ENCODE peak calls at places on chromosomes 7 and 10, in five cellular contexts. One of them, this sample, is unnamed.

GRCh38 chr10:85967594-85967993 is 399.0 kb downstream of the GRID1 start:
- DNase-seq in GM12878: peak
- DNase-seq in HCT116: peak
- DNase-seq in K562: peak
- DNase-seq in HepG2: no peak
- DNase-seq in this sample: no peak

GRCh38 chr7:81515009-81515408 is 254.8 kb downstream of the HGF start:
- DNase-seq in GM12878: no peak
- DNase-seq in HCT116: no peak
- DNase-seq in K562: no peak
- DNase-seq in HepG2: no peak
- DNase-seq in this sample: no peak

GRCh38 chr7:14521183-14521582 is 381.4 kb downstream of the DGKB start:
- DNase-seq in GM12878: no peak
- DNase-seq in HCT116: no peak
- DNase-seq in K562: no peak
- DNase-seq in HepG2: no peak
- DNase-seq in this sample: no peak

GRCh38 chr10:80168679-80169380 is 36.3 kb downstream of the PLAC9 start:
- DNase-seq in GM12878: no peak
- DNase-seq in HCT116: no peak
- DNase-seq in K562: peak
- DNase-seq in HepG2: no peak
- DNase-seq in this sample: no peak

GRCh38 chr10:124026337-124026939 is 67.0 kb downstream of the CHST15 start:
- DNase-seq in GM12878: no peak
- DNase-seq in HCT116: no peak
- DNase-seq in K562: no peak
- DNase-seq in HepG2: no peak
- DNase-seq in this sample: no peak

GRCh38 chr7:40604601-40605438 is 470.0 kb downstream of the SUGCT start:
- DNase-seq in GM12878: no peak
- DNase-seq in HCT116: peak
- DNase-seq in K562: peak
- DNase-seq in HepG2: peak
- DNase-seq in this sample: peak

GRCh38 chr10:73920084-73920483 is 9.2 kb downstream of the PLAU start:
- DNase-seq in GM12878: no peak
- DNase-seq in HCT116: no peak
- DNase-seq in K562: peak
- DNase-seq in HepG2: no peak
- DNase-seq in this sample: peak

GRCh38 chr7:140010194-140010895 is 52.4 kb downstream of the PARP12 start:
- DNase-seq in GM12878: no peak
- DNase-seq in HCT116: no peak
- DNase-seq in K562: no peak
- DNase-seq in HepG2: no peak
- DNase-seq in this sample: peak

GRCh38 chr7:109821156-109821555 is 1251.5 kb downstream of the DNAJB9 start:
- DNase-seq in GM12878: no peak
- DNase-seq in HCT116: no peak
- DNase-seq in K562: no peak
- DNase-seq in HepG2: no peak
- DNase-seq in this sample: no peak

GRCh38 chr7:157514746-157515145 is 177.9 kb downstream of the DNAJB6 start:
- DNase-seq in GM12878: no peak
- DNase-seq in HCT116: no peak
- DNase-seq in K562: no peak
- DNase-seq in HepG2: no peak
- DNase-seq in this sample: no peak

GRCh38 chr10:52740913-52741675 is 31.5 kb downstream of the MBL2 start:
- DNase-seq in GM12878: no peak
- DNase-seq in HCT116: peak
- DNase-seq in K562: peak
- DNase-seq in HepG2: peak
- DNase-seq in this sample: peak

GRCh38 chr10:22265839-22266537 is 48.2 kb upstream of the EBLN1 start:
- DNase-seq in GM12878: no peak
- DNase-seq in HCT116: no peak
- DNase-seq in K562: no peak
- DNase-seq in HepG2: no peak
- DNase-seq in this sample: no peak

GRCh38 chr10:127194598-127194997 is 1.8 kb downstream of the INSYN2A start:
- DNase-seq in GM12878: no peak
- DNase-seq in HCT116: no peak
- DNase-seq in K562: no peak
- DNase-seq in HepG2: no peak
- DNase-seq in this sample: no peak

GRCh38 chr10:72008096-72008933 is 44.1 kb downstream of the CHST3 start:
- DNase-seq in GM12878: no peak
- DNase-seq in HCT116: no peak
- DNase-seq in K562: no peak
- DNase-seq in HepG2: peak
- DNase-seq in this sample: peak

GRCh38 chr10:17109475-17110207 is 20.0 kb downstream of the CUBN start:
- DNase-seq in GM12878: no peak
- DNase-seq in HCT116: peak
- DNase-seq in K562: peak
- DNase-seq in HepG2: no peak
- DNase-seq in this sample: no peak

GRCh38 chr7:120023494-120024167 is 249.3 kb upstream of the KCND2 start:
- DNase-seq in GM12878: no peak
- DNase-seq in HCT116: no peak
- DNase-seq in K562: no peak
- DNase-seq in HepG2: no peak
- DNase-seq in this sample: no peak

GRCh38 chr7:114109299-114109698 is 190.5 kb upstream of the PPP1R3A start:
- DNase-seq in GM12878: no peak
- DNase-seq in HCT116: no peak
- DNase-seq in K562: no peak
- DNase-seq in HepG2: no peak
- DNase-seq in this sample: no peak

GRCh38 chr7:148503900-148504487 is 86.6 kb upstream of the C7orf33 start:
- DNase-seq in GM12878: no peak
- DNase-seq in HCT116: peak
- DNase-seq in K562: peak
- DNase-seq in HepG2: no peak
- DNase-seq in this sample: peak

GRCh38 chr10:98267894-98268693 is at the start of gene LOXL4:
- DNase-seq in GM12878: no peak
- DNase-seq in HCT116: no peak
- DNase-seq in K562: peak
- DNase-seq in HepG2: no peak
- DNase-seq in this sample: peak

GRCh38 chr7:12683678-12684077 is 3.8 kb upstream of the ARL4A start:
- DNase-seq in GM12878: no peak
- DNase-seq in HCT116: no peak
- DNase-seq in K562: no peak
- DNase-seq in HepG2: no peak
- DNase-seq in this sample: peak

GRCh38 chr7:26326211-26326610 is 34.5 kb downstream of the SNX10 start:
- DNase-seq in GM12878: no peak
- DNase-seq in HCT116: no peak
- DNase-seq in K562: no peak
- DNase-seq in HepG2: no peak
- DNase-seq in this sample: no peak

GRCh38 chr10:1874533-1874932 is 137.2 kb upstream of the ADARB2 start:
- DNase-seq in GM12878: no peak
- DNase-seq in HCT116: no peak
- DNase-seq in K562: no peak
- DNase-seq in HepG2: no peak
- DNase-seq in this sample: no peak

GRCh38 chr10:777913-778479 is 88.5 kb upstream of the DIP2C start:
- DNase-seq in GM12878: no peak
- DNase-seq in HCT116: no peak
- DNase-seq in K562: no peak
- DNase-seq in HepG2: no peak
- DNase-seq in this sample: no peak

GRCh38 chr7:47317537-47317936 is 264.4 kb downstream of the TNS3 start:
- DNase-seq in GM12878: no peak
- DNase-seq in HCT116: no peak
- DNase-seq in K562: no peak
- DNase-seq in HepG2: no peak
- DNase-seq in this sample: no peak

DNA sequence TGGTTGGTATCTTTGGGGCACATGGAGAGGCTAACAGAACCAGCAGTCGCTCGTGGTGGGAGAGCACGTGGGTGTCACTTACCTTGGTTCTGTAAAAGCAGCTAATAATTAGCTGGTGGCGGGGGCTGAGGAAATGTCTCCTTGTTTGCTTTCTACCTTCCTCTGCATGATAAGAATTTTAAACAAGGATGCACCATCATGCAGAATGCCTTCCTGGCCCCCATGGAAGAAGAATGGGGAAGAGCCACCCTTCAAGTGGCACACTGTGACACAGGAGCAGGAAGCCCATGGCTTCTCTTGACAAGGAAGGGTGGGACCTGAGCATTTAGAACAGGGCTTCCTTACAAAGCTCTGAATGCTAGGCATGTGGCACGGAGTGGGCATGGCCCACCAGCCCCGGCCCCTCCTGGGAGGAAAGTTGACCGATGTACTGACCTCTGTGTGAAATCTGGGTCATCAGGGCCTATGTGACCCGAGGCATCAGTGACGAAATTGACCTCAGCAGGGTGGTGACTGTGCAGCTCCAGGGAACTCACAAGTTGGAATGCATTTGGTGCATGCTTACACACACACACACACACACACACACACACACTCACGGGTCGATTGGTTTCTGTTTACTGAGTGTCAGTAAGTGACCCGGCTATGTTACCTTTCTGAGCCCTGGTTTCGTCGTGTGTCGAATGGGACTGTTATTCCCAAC is 116.9 kb upstream of the ANLN start:
- DNase-seq in GM12878: no peak
- DNase-seq in HCT116: no peak
- DNase-seq in K562: no peak
- DNase-seq in HepG2: peak
- DNase-seq in this sample: no peak
- TF ChIP-seq MAX in GM12878: no peak
- TF ChIP-seq MAX in HCT116: no peak
- TF ChIP-seq MAX in K562: no peak
- TF ChIP-seq MAX in HepG2: peak
- TF ChIP-seq MAX in this sample: no peak

GRCh38 chr7:45682358-45682735 is 108.2 kb downstream of the ADCY1 start:
- DNase-seq in GM12878: no peak
- DNase-seq in HCT116: no peak
- DNase-seq in K562: no peak
- DNase-seq in HepG2: no peak
- DNase-seq in this sample: no peak
- TF ChIP-seq ZBTB33 in GM12878: no peak
- TF ChIP-seq ZBTB33 in HCT116: no peak
- TF ChIP-seq ZBTB33 in K562: no peak
- TF ChIP-seq ZBTB33 in HepG2: no peak
- TF ChIP-seq ZBTB33 in this sample: no peak

GRCh38 chr7:23332193-23332592 is 33.1 kb downstream of the MALSU1 start:
- DNase-seq in GM12878: no peak
- DNase-seq in HCT116: no peak
- DNase-seq in K562: no peak
- DNase-seq in HepG2: no peak
- DNase-seq in this sample: no peak

GRCh38 chr7:23334482-23335056 is 35.4 kb downstream of the MALSU1 start:
- DNase-seq in GM12878: no peak
- DNase-seq in HCT116: peak
- DNase-seq in K562: peak
- DNase-seq in HepG2: peak
- DNase-seq in this sample: no peak

GRCh38 chr7:23335141-23335540 is 36.0 kb downstream of the MALSU1 start:
- DNase-seq in GM12878: no peak
- DNase-seq in HCT116: no peak
- DNase-seq in K562: no peak
- DNase-seq in HepG2: peak
- DNase-seq in this sample: no peak

GRCh38 chr7:23332881-23333612 is 33.9 kb downstream of the MALSU1 start:
- DNase-seq in GM12878: no peak
- DNase-seq in HCT116: no peak
- DNase-seq in K562: no peak
- DNase-seq in HepG2: no peak
- DNase-seq in this sample: peak

DNA sequence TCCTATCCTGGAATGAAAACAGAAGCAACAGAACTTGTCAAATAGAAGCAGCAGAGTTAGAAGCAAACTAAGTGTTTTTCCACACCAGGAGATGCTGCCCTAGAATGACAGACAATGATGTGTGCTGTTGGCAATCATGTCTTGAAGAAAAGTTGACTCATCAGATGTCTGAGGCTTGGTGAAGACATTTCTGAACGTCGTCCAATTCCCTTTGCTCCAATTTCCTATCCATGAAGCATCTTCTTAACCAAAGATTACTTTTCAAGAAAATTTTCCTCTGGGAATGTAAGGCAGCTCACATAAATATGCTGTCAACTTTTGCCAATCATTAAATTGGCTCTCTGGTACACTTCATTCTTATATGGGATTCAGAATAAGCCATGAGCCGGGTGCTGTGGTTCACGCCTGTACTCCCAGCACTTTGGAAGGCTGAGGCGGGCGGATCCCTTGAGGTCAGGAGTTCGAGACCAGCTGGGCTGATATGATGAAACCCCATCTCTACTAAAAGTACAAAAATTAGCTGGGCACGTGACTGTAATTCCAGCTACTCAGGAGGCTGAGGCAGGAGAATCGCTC is 34.6 kb downstream of the MALSU1 start:
- DNase-seq in GM12878: no peak
- DNase-seq in HCT116: no peak
- DNase-seq in K562: no peak
- DNase-seq in HepG2: no peak
- DNase-seq in this sample: no peak
- TF ChIP-seq REST in GM12878: no peak
- TF ChIP-seq REST in HCT116: no peak
- TF ChIP-seq REST in K562: no peak
- TF ChIP-seq REST in HepG2: no peak
- TF ChIP-seq REST in this sample: no peak

DNA sequence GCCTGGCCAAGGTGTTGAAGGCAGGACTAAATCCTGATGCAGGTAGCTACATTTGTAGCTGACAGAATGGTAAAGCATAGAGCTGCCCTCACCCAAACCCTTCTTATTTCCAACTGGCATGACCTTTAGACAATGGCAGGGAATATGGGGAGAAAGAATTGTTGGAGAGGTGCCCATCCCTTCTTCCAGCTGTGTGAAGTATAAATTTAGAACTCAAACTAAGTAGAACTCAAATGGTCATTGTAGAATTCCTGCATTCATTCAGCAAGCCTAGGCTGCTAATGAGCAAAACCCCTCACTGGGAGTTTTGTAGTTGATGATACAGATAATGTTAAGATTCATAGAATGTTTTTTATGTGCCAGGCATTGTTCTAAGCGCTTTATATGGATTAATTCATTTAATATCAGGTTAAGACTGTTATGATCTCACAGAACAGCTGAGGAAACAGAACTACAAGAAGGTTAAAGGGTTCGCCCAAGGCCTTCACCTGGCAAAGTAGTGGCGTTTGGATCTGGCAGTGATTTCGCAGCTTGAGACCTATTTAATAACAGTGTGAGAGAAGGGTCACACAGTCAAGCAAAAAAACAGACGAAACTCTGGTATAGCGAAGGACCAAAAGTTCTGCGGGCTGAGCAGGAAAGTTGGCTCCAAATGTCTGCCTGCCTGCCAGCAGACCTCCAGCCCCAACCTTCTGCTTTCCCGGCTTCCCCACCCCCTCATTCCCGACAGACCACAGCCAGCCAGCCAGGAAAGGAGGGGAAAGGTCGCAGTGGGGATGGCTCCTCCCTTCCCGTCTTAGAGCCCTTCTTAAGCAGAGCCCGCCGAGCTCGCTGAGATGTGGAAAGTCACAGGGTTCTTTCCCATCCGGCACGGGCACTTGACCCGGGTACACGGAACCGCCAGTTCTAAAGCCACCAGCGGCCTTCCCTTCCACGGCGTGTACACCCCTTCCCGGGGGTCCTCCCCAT is 1.6 kb upstream of the HILPDA start:
- DNase-seq in GM12878: no peak
- DNase-seq in HCT116: no peak
- DNase-seq in K562: no peak
- DNase-seq in HepG2: no peak
- DNase-seq in this sample: peak
- TF ChIP-seq MAX in GM12878: no peak
- TF ChIP-seq MAX in HCT116: no peak
- TF ChIP-seq MAX in K562: peak
- TF ChIP-seq MAX in HepG2: no peak
- TF ChIP-seq MAX in this sample: no peak